ENCODE peak calls at places on chromosomes 1 and 21, in four cellular contexts. One of them, this sample, is unnamed.

GRCh38 chr21:36841866-36842265 is 124.6 kb downstream of the HLCS start:
- DNase-seq in K562: no peak
- DNase-seq in Panc1: no peak
- DNase-seq in HepG2: no peak
- DNase-seq in this sample: no peak

GRCh38 chr1:247077234-247077633 is 1.4 kb downstream of the ZNF670 start:
- DNase-seq in K562: no peak
- DNase-seq in Panc1: no peak
- DNase-seq in HepG2: no peak
- DNase-seq in this sample: no peak

GRCh38 chr1:44239337-44239960 is 26.2 kb downstream of the DMAP1 start:
- DNase-seq in K562: peak
- DNase-seq in Panc1: no peak
- DNase-seq in HepG2: peak
- DNase-seq in this sample: no peak

GRCh38 chr1:150352883-150353282 is 11.1 kb upstream of the RPRD2 start:
- DNase-seq in K562: no peak
- DNase-seq in Panc1: no peak
- DNase-seq in HepG2: no peak
- DNase-seq in this sample: no peak

GRCh38 chr21:41605934-41606285 is 98.0 kb upstream of the TMPRSS2 start:
- DNase-seq in K562: no peak
- DNase-seq in Panc1: no peak
- DNase-seq in HepG2: no peak
- DNase-seq in this sample: no peak

GRCh38 chr1:65075123-65075976 is 72.7 kb upstream of the AK4 start:
- DNase-seq in K562: peak
- DNase-seq in Panc1: peak
- DNase-seq in HepG2: peak
- DNase-seq in this sample: peak

GRCh38 chr21:15289896-15290841 is 225.4 kb upstream of the NRIP1 start:
- DNase-seq in K562: peak
- DNase-seq in Panc1: no peak
- DNase-seq in HepG2: peak
- DNase-seq in this sample: no peak

GRCh38 chr21:42460391-42461184 is 35.4 kb downstream of the RSPH1 start:
- DNase-seq in K562: no peak
- DNase-seq in Panc1: no peak
- DNase-seq in HepG2: no peak
- DNase-seq in this sample: no peak

GRCh38 chr1:21161842-21162241 is 14.9 kb downstream of the EIF4G3 start:
- DNase-seq in K562: no peak
- DNase-seq in Panc1: no peak
- DNase-seq in HepG2: no peak
- DNase-seq in this sample: no peak

GRCh38 chr1:23122023-23122738 is 46.5 kb downstream of the LUZP1 start:
- DNase-seq in K562: no peak
- DNase-seq in Panc1: no peak
- DNase-seq in HepG2: no peak
- DNase-seq in this sample: no peak

GRCh38 chr21:14259669-14260458 is 43.9 kb downstream of the RBM11 start:
- DNase-seq in K562: peak
- DNase-seq in Panc1: peak
- DNase-seq in HepG2: peak
- DNase-seq in this sample: peak

GRCh38 chr1:53641481-53642214 is 97.3 kb downstream of the GLIS1 start:
- DNase-seq in K562: no peak
- DNase-seq in Panc1: no peak
- DNase-seq in HepG2: no peak
- DNase-seq in this sample: no peak

GRCh38 chr21:17343055-17343454 is 169.8 kb upstream of the CXADR start:
- DNase-seq in K562: no peak
- DNase-seq in Panc1: no peak
- DNase-seq in HepG2: peak
- DNase-seq in this sample: no peak

GRCh38 chr1:226060427-226060826 is 2.1 kb upstream of the H3-3A start:
- DNase-seq in K562: no peak
- DNase-seq in Panc1: no peak
- DNase-seq in HepG2: no peak
- DNase-seq in this sample: no peak

GRCh38 chr1:201217851-201218250 is 27.2 kb downstream of the IGFN1 start:
- DNase-seq in K562: no peak
- DNase-seq in Panc1: no peak
- DNase-seq in HepG2: no peak
- DNase-seq in this sample: no peak

GRCh38 chr1:51072040-51072439 is 30.0 kb upstream of the C1orf185 start:
- DNase-seq in K562: peak
- DNase-seq in Panc1: no peak
- DNase-seq in HepG2: peak
- DNase-seq in this sample: no peak

GRCh38 chr1:86858524-86859261 is 55.2 kb downstream of the SELENOF start:
- DNase-seq in K562: no peak
- DNase-seq in Panc1: no peak
- DNase-seq in HepG2: no peak
- DNase-seq in this sample: no peak

GRCh38 chr1:27664291-27664690 is 7.7 kb downstream of the IFI6 start:
- DNase-seq in K562: no peak
- DNase-seq in Panc1: no peak
- DNase-seq in HepG2: no peak
- DNase-seq in this sample: no peak

GRCh38 chr1:37034301-37035013 is at the start of gene GRIK3:
- DNase-seq in K562: no peak
- DNase-seq in Panc1: no peak
- DNase-seq in HepG2: no peak
- DNase-seq in this sample: no peak

GRCh38 chr1:85911742-85912141 is 203.5 kb upstream of the ZNHIT6 start:
- DNase-seq in K562: no peak
- DNase-seq in Panc1: peak
- DNase-seq in HepG2: no peak
- DNase-seq in this sample: peak

DNA sequence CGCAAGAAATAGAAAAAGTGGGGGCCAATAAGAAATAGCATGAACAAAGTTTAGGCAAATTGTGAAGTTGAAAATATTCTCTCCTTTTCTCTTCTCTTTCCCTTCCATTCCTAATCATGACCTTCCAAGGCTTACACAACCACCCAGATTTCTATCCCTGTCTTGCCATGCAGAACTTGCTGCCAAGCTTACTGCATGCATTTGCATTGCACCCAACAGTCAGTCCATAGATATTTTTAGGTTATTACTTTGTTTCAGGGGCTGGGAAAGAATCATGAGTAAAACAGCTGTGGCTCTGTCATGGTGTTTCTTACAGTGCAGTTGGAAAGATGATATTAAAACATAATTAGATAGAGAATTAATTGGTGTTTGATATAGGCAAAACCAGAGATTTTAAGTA is 219.4 kb downstream of the PTGER3 start:
- DNase-seq in K562: no peak
- DNase-seq in Panc1: no peak
- DNase-seq in HepG2: no peak
- DNase-seq in this sample: no peak
- TF ChIP-seq TCF7L2 in K562: no peak
- TF ChIP-seq TCF7L2 in Panc1: no peak
- TF ChIP-seq TCF7L2 in HepG2: no peak
- TF ChIP-seq TCF7L2 in this sample: no peak

DNA sequence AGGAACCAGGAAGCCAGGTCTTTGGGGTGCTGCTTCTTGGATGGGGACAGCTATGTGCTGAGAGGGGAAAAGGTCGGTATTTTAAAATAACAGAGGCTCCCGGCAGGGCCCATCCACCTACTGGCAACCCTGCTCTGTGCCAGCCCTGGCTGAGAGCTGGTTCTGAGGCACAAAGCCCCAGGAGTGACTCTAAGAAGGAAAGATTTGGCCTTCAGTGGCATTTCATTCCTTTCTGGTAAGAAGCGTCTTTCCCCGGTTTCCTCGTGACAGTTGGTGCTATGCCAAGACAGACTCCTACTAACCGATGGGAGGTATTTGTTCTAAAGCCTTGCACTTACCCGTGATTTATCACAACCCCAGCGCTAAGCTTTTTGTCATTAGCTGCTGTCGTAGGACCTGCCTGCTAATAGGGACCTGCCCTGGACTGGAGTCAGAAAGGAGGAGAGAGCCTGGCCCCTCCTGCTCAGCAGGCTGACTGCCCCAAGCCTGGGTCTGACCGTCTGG is 123.1 kb upstream of the ADAR start:
- DNase-seq in K562: no peak
- DNase-seq in Panc1: no peak
- DNase-seq in HepG2: no peak
- DNase-seq in this sample: no peak
- TF ChIP-seq TCF7L2 in K562: no peak
- TF ChIP-seq TCF7L2 in Panc1: no peak
- TF ChIP-seq TCF7L2 in HepG2: no peak
- TF ChIP-seq TCF7L2 in this sample: no peak

GRCh38 chr1:25705699-25706098 is 89.1 kb downstream of the MAN1C1 start:
- DNase-seq in K562: no peak
- DNase-seq in Panc1: no peak
- DNase-seq in HepG2: no peak
- DNase-seq in this sample: no peak

GRCh38 chr1:25703671-25704637 is 87.4 kb downstream of the MAN1C1 start:
- DNase-seq in K562: no peak
- DNase-seq in Panc1: no peak
- DNase-seq in HepG2: no peak
- DNase-seq in this sample: no peak

GRCh38 chr1:25706146-25707089 is 89.8 kb downstream of the MAN1C1 start:
- DNase-seq in K562: no peak
- DNase-seq in Panc1: no peak
- DNase-seq in HepG2: no peak
- DNase-seq in this sample: no peak

GRCh38 chr1:25710583-25711347 is 89.2 kb upstream of the SELENON start:
- DNase-seq in K562: no peak
- DNase-seq in Panc1: no peak
- DNase-seq in HepG2: peak
- DNase-seq in this sample: no peak

DNA sequence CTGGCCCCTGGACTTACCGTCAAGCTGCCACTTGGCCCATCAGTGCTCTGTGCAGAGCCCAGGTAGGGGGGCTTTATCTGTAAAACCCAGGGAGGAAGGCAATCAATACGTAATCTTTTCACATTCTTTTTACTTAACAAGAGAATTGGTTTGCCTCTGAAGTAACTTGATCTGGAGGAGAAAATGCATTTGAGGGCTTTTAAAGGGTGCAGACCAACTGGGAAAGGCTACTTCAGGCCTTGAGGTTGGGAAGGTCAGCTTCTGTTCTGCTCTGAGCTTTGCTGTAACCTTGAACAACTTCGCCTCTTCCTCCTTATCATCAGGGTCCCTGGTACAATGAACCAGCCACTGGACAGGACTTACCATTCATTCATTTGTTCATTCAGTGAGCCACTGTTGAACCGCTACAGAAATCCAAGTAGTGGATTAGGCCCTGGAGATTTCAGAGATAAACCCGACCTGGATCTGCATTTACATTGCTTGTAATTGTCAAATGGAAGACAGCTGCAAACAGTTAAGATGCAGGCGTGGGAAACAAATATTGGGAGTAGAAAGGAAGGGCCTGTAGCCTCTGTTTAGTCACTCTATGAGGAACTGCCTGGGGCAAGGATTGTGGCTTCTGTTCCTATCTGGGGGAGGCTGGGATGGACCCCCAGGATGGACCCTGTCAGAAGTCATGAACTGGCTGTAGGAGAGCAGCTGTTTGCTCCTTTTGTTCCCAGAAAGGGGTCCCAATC is 90.9 kb downstream of the MAN1C1 start:
- DNase-seq in K562: no peak
- DNase-seq in Panc1: no peak
- DNase-seq in HepG2: no peak
- DNase-seq in this sample: no peak
- TF ChIP-seq TCF7L2 in K562: no peak
- TF ChIP-seq TCF7L2 in Panc1: no peak
- TF ChIP-seq TCF7L2 in HepG2: no peak
- TF ChIP-seq TCF7L2 in this sample: no peak

GRCh38 chr1:214282696-214283225 is 1.8 kb downstream of the SMYD2 start:
- DNase-seq in K562: no peak
- DNase-seq in Panc1: no peak
- DNase-seq in HepG2: no peak
- DNase-seq in this sample: no peak
- TF ChIP-seq TCF7L2 in K562: no peak
- TF ChIP-seq TCF7L2 in Panc1: no peak
- TF ChIP-seq TCF7L2 in HepG2: no peak
- TF ChIP-seq TCF7L2 in this sample: no peak

DNA sequence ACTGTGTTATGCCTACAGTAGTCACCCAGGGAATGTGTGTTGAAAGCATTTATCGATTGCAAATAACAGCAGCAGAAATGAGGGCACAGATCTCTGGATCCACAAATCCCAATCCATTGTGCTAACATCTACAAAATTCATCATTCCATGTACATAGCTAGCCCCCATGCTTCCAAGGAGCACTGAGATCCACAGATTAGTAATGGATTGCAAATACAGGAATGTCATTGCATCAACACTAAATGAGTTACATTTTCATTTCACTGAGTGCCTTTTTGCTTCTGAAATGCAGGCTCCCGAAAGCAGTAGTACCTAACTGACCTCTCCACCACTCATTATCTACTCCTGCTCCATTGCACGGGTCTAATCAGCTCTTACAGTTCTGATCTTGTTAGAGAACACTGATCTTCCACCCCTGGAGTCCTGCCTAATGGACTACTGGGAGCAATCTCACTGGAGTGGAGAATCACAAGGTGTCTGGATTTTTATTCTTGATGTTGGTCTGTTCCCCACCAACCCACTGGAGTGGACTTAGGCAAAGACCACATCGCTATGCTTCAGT is 30.5 kb downstream of the ASTN1 start:
- DNase-seq in K562: no peak
- DNase-seq in Panc1: no peak
- DNase-seq in HepG2: no peak
- DNase-seq in this sample: no peak
- TF ChIP-seq TCF7L2 in K562: no peak
- TF ChIP-seq TCF7L2 in Panc1: no peak
- TF ChIP-seq TCF7L2 in HepG2: no peak
- TF ChIP-seq TCF7L2 in this sample: no peak

GRCh38 chr1:209375681-209376360 is 207.7 kb upstream of the CAMK1G start:
- DNase-seq in K562: no peak
- DNase-seq in Panc1: no peak
- DNase-seq in HepG2: no peak
- DNase-seq in this sample: no peak
- TF ChIP-seq TCF7L2 in K562: no peak
- TF ChIP-seq TCF7L2 in Panc1: no peak
- TF ChIP-seq TCF7L2 in HepG2: no peak
- TF ChIP-seq TCF7L2 in this sample: no peak

GRCh38 chr1:90837420-90837819 is 120.3 kb upstream of the BARHL2 start:
- DNase-seq in K562: no peak
- DNase-seq in Panc1: no peak
- DNase-seq in HepG2: no peak
- DNase-seq in this sample: no peak

GRCh38 chr1:90841477-90841876 is 124.4 kb upstream of the BARHL2 start:
- DNase-seq in K562: no peak
- DNase-seq in Panc1: no peak
- DNase-seq in HepG2: no peak
- DNase-seq in this sample: no peak

GRCh38 chr1:90838720-90839119 is 121.6 kb upstream of the BARHL2 start:
- DNase-seq in K562: no peak
- DNase-seq in Panc1: no peak
- DNase-seq in HepG2: no peak
- DNase-seq in this sample: no peak

GRCh38 chr1:90839323-90839722 is 122.2 kb upstream of the BARHL2 start:
- DNase-seq in K562: no peak
- DNase-seq in Panc1: no peak
- DNase-seq in HepG2: no peak
- DNase-seq in this sample: no peak

GRCh38 chr1:90840323-90840722 is 123.2 kb upstream of the BARHL2 start:
- DNase-seq in K562: no peak
- DNase-seq in Panc1: no peak
- DNase-seq in HepG2: no peak
- DNase-seq in this sample: no peak
- TF ChIP-seq TCF7L2 in K562: no peak
- TF ChIP-seq TCF7L2 in Panc1: no peak
- TF ChIP-seq TCF7L2 in HepG2: no peak
- TF ChIP-seq TCF7L2 in this sample: no peak